ENCODE peak calls at places on chromosomes 6 and 20, in four cellular contexts. H is type B pancreatic cell, I is A172, B is NCI-H1092 treated with DMSO at 0.1 percent for 48 hours. T is an unnamed sample.

GRCh38 chr6:154448448-154449096 is 61.9 kb downstream of the CNKSR3 start:
- DNase-seq in H (no peak), I (peak; percentile 54), B (peak; percentile 79), T (peak; percentile 14)

GRCh38 chr20:21184810-21185209 is 58.9 kb downstream of the KIZ start:
- DNase-seq in H (no peak), I (no peak), B (no peak), T (no peak)

GRCh38 chr6:16562498-16562897 is 198.8 kb downstream of the ATXN1 start:
- DNase-seq in H (no peak), I (no peak), B (no peak), T (peak; percentile 47)

GRCh38 chr20:62346398-62347150 is 20.5 kb downstream of the LAMA5 start:
- DNase-seq in H (no peak), I (no peak), B (no peak), T (no peak)

GRCh38 chr6:14001329-14002012 is 76.7 kb downstream of the RNF182 start:
- DNase-seq in H (no peak), I (peak; percentile 98), B (no peak), T (peak; percentile 100)

GRCh38 chr6:56766806-56767178 is 124.1 kb upstream of the DST start:
- DNase-seq in H (no peak), I (no peak), B (no peak), T (peak; percentile 89)

GRCh38 chr6:43120938-43121913 is 45.1 kb downstream of the PTK7 start:
- DNase-seq in H (no peak), I (peak; percentile 91), B (no peak), T (peak; percentile 99)

GRCh38 chr20:48822879-48823385 is 4.9 kb downstream of the PREX1 start:
- DNase-seq in H (no peak), I (no peak), B (no peak), T (no peak)

GRCh38 chr6:35955071-35955470 is 34.2 kb upstream of the SRPK1 start:
- DNase-seq in H (no peak), I (peak; percentile 36), B (no peak), T (peak; percentile 28)

GRCh38 chr6:51684038-51684437 is 403.4 kb downstream of the PKHD1 start:
- DNase-seq in H (no peak), I (no peak), B (no peak), T (no peak)

GRCh38 chr20:20594171-20594530 is 118.3 kb downstream of the RALGAPA2 start:
- DNase-seq in H (no peak), I (no peak), B (peak; percentile 59), T (peak; percentile 40)

GRCh38 chr6:91477688-91478087 is 890.8 kb upstream of the MAP3K7 start:
- DNase-seq in H (no peak), I (no peak), B (no peak), T (no peak)

GRCh38 chr20:46004813-46005505 is 3.7 kb upstream of the MMP9 start:
- DNase-seq in H (no peak), I (no peak), B (no peak), T (no peak)

GRCh38 chr20:9485614-9486325 is 28.6 kb upstream of the LAMP5 start:
- DNase-seq in H (no peak), I (no peak), B (no peak), T (peak; percentile 33)

GRCh38 chr20:58722379-58722778 is 29.8 kb downstream of the NPEPL1 start:
- DNase-seq in H (no peak), I (no peak), B (no peak), T (no peak)

GRCh38 chr6:157602521-157603288 is 220.3 kb upstream of the SNX9 start:
- DNase-seq in H (no peak), I (no peak), B (no peak), T (no peak)

GRCh38 chr6:69489970-69490369 is 306.8 kb downstream of the LMBRD1 start:
- DNase-seq in H (no peak), I (no peak), B (no peak), T (no peak)

GRCh38 chr6:44660561-44661220 is 273.2 kb downstream of the CDC5L start:
- DNase-seq in H (no peak), I (no peak), B (no peak), T (peak; percentile 76)

GRCh38 chr6:41161851-41162552 is 914 bp downstream of the TREM2 start:
- DNase-seq in H (no peak), I (no peak), B (no peak), T (no peak)

GRCh38 chr6:119255492-119255891 is 94.1 kb downstream of the MAN1A1 start:
- DNase-seq in H (no peak), I (no peak), B (no peak), T (no peak)